ENCODE peak calls at places on chromosomes 4 and X, in nine cellular contexts. H, S, X, E, M, O, F, J and C are unnamed samples.

GRCh38 chr4:107050525-107051135 is 14.5 kb upstream of the DKK2 start:
- DNase-seq in H (no peak), S (no peak), X (peak), E (no peak), M (no peak), O (no peak), F (no peak), J (peak), C (no peak)

GRCh38 chrX:11756354-11757318 is 1.4 kb upstream of the MSL3 start:
- DNase-seq in H (peak), S (no peak), X (peak), E (no peak), M (no peak), O (no peak), F (no peak), J (no peak), C (no peak)

GRCh38 chrX:133461226-133461625 is 45.9 kb upstream of the GPC4 start:
- DNase-seq in H (no peak), S (no peak), X (no peak), E (no peak), M (no peak), O (no peak), F (no peak), J (no peak), C (no peak)

GRCh38 chr4:153036931-153037330 is 100.8 kb downstream of the FHDC1 start:
- DNase-seq in H (peak), S (no peak), X (no peak), E (no peak), M (no peak), O (no peak), F (no peak), J (no peak), C (no peak)

GRCh38 chr4:4860803-4861591 is 1.5 kb downstream of the MSX1 start:
- DNase-seq in H (no peak), S (no peak), X (no peak), E (no peak), M (no peak), O (no peak), F (peak), J (no peak), C (no peak)

GRCh38 chrX:17559728-17560379 is 177.4 kb upstream of the SCML1 start:
- DNase-seq in H (peak), S (no peak), X (no peak), E (peak), M (no peak), O (no peak), F (peak), J (no peak), C (no peak)

GRCh38 chr4:120921456-120922389 is 803 bp downstream of the PRDM5 start:
- DNase-seq in H (peak), S (no peak), X (no peak), E (peak), M (peak), O (peak), F (peak), J (no peak), C (peak)

GRCh38 chr4:168683595-168683994 is 186.7 kb downstream of the PALLD start:
- DNase-seq in H (no peak), S (no peak), X (no peak), E (no peak), M (no peak), O (no peak), F (no peak), J (no peak), C (no peak)

GRCh38 chrX:39195156-39195555 is 393.9 kb downstream of the MID1IP1 start:
- DNase-seq in H (no peak), S (no peak), X (no peak), E (no peak), M (no peak), O (no peak), F (no peak), J (no peak), C (no peak)

GRCh38 chr4:55345980-55346850 is at the start of gene SRD5A3:
- DNase-seq in H (peak), S (peak), X (peak), E (peak), M (peak), O (peak), F (peak), J (peak), C (peak)

GRCh38 chr4:156578713-156579112 is 392.9 kb downstream of the PDGFC start:
- DNase-seq in H (no peak), S (no peak), X (no peak), E (no peak), M (no peak), O (no peak), F (no peak), J (no peak), C (no peak)

GRCh38 chrX:74104356-74105065 is 199.5 kb upstream of the ZCCHC13 start:
- DNase-seq in H (no peak), S (no peak), X (no peak), E (no peak), M (no peak), O (no peak), F (no peak), J (no peak), C (no peak)

GRCh38 chrX:129323115-129323514 is 200.2 kb downstream of the SMARCA1 start:
- DNase-seq in H (no peak), S (no peak), X (no peak), E (no peak), M (no peak), O (no peak), F (no peak), J (no peak), C (no peak)

GRCh38 chrX:24259544-24260240 is 54.2 kb downstream of the SUPT20HL2 start:
- DNase-seq in H (peak), S (no peak), X (no peak), E (no peak), M (no peak), O (peak), F (peak), J (peak), C (no peak)

GRCh38 chrX:19005909-19006308 is 22.0 kb upstream of the PHKA2 start:
- DNase-seq in H (no peak), S (no peak), X (no peak), E (no peak), M (no peak), O (no peak), F (no peak), J (peak), C (no peak)

GRCh38 chr4:15756361-15756861 is 21.7 kb upstream of the CD38 start:
- DNase-seq in H (no peak), S (peak), X (no peak), E (no peak), M (no peak), O (peak), F (no peak), J (peak), C (no peak)

GRCh38 chr4:90190510-90190909 is 63.3 kb downstream of the CCSER1 start:
- DNase-seq in H (no peak), S (no peak), X (no peak), E (no peak), M (no peak), O (no peak), F (no peak), J (no peak), C (no peak)

GRCh38 chrX:38513087-38513742 is 48.1 kb upstream of the TSPAN7 start:
- DNase-seq in H (no peak), S (no peak), X (no peak), E (no peak), M (no peak), O (no peak), F (no peak), J (no peak), C (no peak)

GRCh38 chr4:39706334-39706733 is 8.4 kb downstream of the UBE2K start:
- DNase-seq in H (peak), S (no peak), X (no peak), E (peak), M (no peak), O (peak), F (no peak), J (no peak), C (no peak)

GRCh38 chrX:121832446-121832845 is 785.0 kb downstream of the GLUD2 start:
- DNase-seq in H (no peak), S (no peak), X (no peak), E (no peak), M (no peak), O (no peak), F (no peak), J (no peak), C (no peak)

GRCh38 chrX:40446927-40447326 is 133.8 kb upstream of the ATP6AP2 start:
- DNase-seq in H (peak), S (no peak), X (no peak), E (peak), M (no peak), O (peak), F (peak), J (no peak), C (no peak)